ENCODE peak calls at places on chromosomes 11 and 22, in four cellular contexts. R is GM06990, E is neuronal stem cell, D is HAP-1. N is an unnamed sample. For H3K36me3, the result is how much of the 10 kb centered on the place peaks cover.

GRCh38 chr11:90407350-90407749 is 184.5 kb upstream of the CHORDC1 start:
- DNase-seq in D (no peak), E (no peak), R (no peak), N (no peak)

GRCh38 chr11:72123117-72123653 is 10.7 kb upstream of the ANAPC15 start:
- DNase-seq in D (no peak), R (no peak), E (no peak), N (no peak)

GRCh38 chr11:44223261-44223660 is 86.7 kb downstream of the ALX4 start:
- DNase-seq in R (no peak), D (no peak), E (no peak), N (no peak)

GRCh38 chr22:44372611-44373010 is 59.9 kb upstream of the SHISAL1 start:
- DNase-seq in D (no peak), E (no peak), R (no peak), N (no peak)

GRCh38 chr11:78349614-78350013 is 68.0 kb downstream of the GAB2 start:
- DNase-seq in E (no peak), D (no peak), R (no peak), N (no peak)

GRCh38 chr11:11969380-11970215 is 38.8 kb downstream of the DKK3 start:
- DNase-seq in E (no peak), R (no peak), D (no peak), N (no peak)

GRCh38 chr11:65311197-65311631 is 3.5 kb upstream of the CDC42EP2 start:
- DNase-seq in R (no peak), E (no peak), D (no peak), N (no peak)

GRCh38 chr11:9600651-9601040 is 27.2 kb downstream of the WEE1 start:
- DNase-seq in E (no peak), D (no peak), R (peak), N (no peak)

GRCh38 chr11:35593143-35593542 is 25.1 kb upstream of the FJX1 start:
- DNase-seq in D (no peak), E (no peak), R (no peak), N (no peak)

GRCh38 chr11:73705053-73705452 is 55.8 kb downstream of the RAB6A start:
- DNase-seq in D (no peak), R (no peak), E (no peak), N (no peak)

GRCh38 chr11:12418019-12418611 is 40.7 kb downstream of the PARVA start:
- DNase-seq in R (no peak), E (no peak), D (no peak), N (no peak)

GRCh38 chr11:106047636-106048035 is 25.6 kb upstream of the MSANTD4 start:
- DNase-seq in E (no peak), R (no peak), D (no peak), N (no peak)

GRCh38 chr11:47641585-47642098 is 717 bp downstream of the MTCH2 start:
- DNase-seq in R (no peak), E (no peak), D (no peak), N (no peak)

GRCh38 chr22:19851291-19852176 is 3.1 kb downstream of the GNB1L start:
- DNase-seq in D (no peak), R (no peak), E (no peak), N (no peak)

GRCh38 chr11:45092901-45093760 is 53.3 kb upstream of the PRDM11 start:
- DNase-seq in R (no peak), D (no peak), E (no peak), N (no peak)

GRCh38 chr22:26922804-26923203 is 265.4 kb downstream of the MIAT start:
- DNase-seq in D (peak), R (no peak), E (peak), N (no peak)

GRCh38 chr11:86459002-86459385 is 84.3 kb downstream of the CCDC81 start:
- DNase-seq in D (no peak), R (no peak), E (no peak), N (no peak)

GRCh38 chr11:19727246-19727645 is 14.6 kb downstream of the NAV2 start:
- DNase-seq in E (no peak), D (no peak), R (no peak), N (no peak)

GRCh38 chr11:57434640-57435546 is 8.0 kb upstream of the SLC43A3 start:
- DNase-seq in R (no peak), E (no peak), D (no peak), N (no peak)

GRCh38 chr11:78203184-78203583 is 14.5 kb downstream of the USP35 start:
- DNase-seq in E (no peak), D (no peak), R (no peak), N (peak)

GRCh38 chr11:120186799-120187591 is 23.8 kb upstream of the OAF start:
- DNase-seq in R (peak), E (no peak), D (no peak), N (no peak)

GRCh38 chr11:77068461-77069335 is 1.9 kb downstream of the CAPN5 start:
- DNase-seq in E (no peak), D (no peak), R (no peak), N (no peak)
- H3K4me3 ChIP-seq in E (no peak), D (no peak), R (no peak), N (no peak)

DNA sequence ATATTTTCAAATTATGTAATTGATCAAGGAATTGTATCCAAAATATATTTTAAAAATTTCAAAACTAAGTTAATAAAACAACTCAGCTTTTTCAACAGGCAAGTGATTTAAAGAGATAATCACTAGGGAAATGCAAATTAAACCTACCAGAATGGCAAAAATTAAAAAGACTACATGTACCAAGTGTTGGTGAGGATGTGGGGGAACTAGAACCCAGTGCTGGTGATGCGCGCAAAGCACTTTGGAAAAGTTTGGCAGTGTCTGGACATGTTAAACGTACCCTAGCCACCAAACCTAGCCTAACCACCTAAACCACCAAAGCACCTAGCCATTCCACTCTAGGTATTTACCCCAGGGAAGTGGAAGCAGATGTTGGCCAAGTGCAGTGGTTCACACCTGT is 22.9 kb downstream of the PACSIN2 start:
- DNase-seq in D (no peak), E (no peak), R (no peak), N (no peak)
- H3K36me3 ChIP-seq in D (under half), E (under half), R (under half), N (under half)

DNA sequence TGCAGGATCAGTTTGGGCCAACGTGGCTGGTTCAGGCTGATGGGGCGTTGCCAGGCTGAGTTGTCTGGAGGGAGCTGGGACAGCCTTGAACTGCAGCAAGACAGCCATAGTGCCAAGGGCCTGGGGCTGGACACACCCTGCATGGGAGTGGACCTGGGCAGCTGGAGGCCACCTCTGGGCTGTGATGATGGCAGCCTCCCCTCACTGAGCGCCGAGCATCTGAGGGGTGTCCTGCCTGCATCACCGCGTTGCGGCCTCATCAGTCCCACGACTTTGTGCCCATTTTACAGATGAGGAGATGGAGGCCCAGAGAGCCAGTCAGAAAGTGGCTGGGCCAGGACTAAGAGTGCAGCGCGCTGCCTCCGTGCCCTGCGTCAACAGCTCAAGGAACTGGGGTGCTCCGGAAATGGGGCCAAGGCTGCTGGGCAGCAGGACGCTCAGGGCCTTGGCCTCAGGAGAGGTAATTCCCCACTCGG is 590 bp upstream of the TSPO start:
- DNase-seq in E (no peak), D (no peak), R (no peak), N (peak)
- H3K4me3 ChIP-seq in E (peak), D (peak), R (peak), N (peak)

GRCh38 chr22:29340566-29340965 is 25.1 kb upstream of the RASL10A start:
- DNase-seq in E (no peak), R (no peak), D (no peak), N (no peak)
- H3K36me3 ChIP-seq in E (half or more), R (half or more), D (half or more), N (half or more)

GRCh38 chr11:706439-706956 is 467 bp downstream of the EPS8L2 start:
- DNase-seq in E (no peak), D (no peak), R (no peak), N (no peak)
- H3K4me3 ChIP-seq in E (peak), D (peak), R (peak), N (no peak)

N was measured in CD4-positive, CD25-positive, alpha-beta regulatory T cell.